ENCODE peak calls at places on chromosomes 4 and X, in nine cellular contexts. L is WERI-Rb-1; H is dorsolateral prefrontal cortex; X is NB4; Q is endothelial cell of umbilical vein; Y is AG09309; M is astrocyte of the cerebellum; T is CD8-positive, alpha-beta T cell; F is fibroblast of lung. D is an unnamed sample.

GRCh38 chr4:19227701-19228100 is 1024.0 kb upstream of the SLIT2 start:
- DNase-seq in L (no peak), H (no peak), X (no peak), Q (no peak), Y (peak; percentile 29), M (no peak), T (no peak), F (peak; percentile 8), D (no peak)

GRCh38 chrX:1453390-1453783 is 678 bp upstream of the ASMTL start:
- DNase-seq in L (no peak), H (no peak), X (no peak), Q (no peak), Y (no peak), M (no peak), T (no peak), F (no peak), D (no peak)

GRCh38 chrX:65697915-65698796 is 30.7 kb downstream of the MSN start:
- DNase-seq in L (no peak), H (no peak), X (peak; percentile 93), Q (peak; percentile 55), Y (no peak), M (no peak), T (peak; percentile 46), F (peak; percentile 50), D (no peak)

GRCh38 chr4:142528433-142528832 is 317.7 kb downstream of the INPP4B start:
- DNase-seq in L (no peak), H (no peak), X (no peak), Q (no peak), Y (no peak), M (no peak), T (no peak), F (no peak), D (no peak)

GRCh38 chr4:36712013-36712412 is 430.6 kb downstream of the DTHD1 start:
- DNase-seq in L (no peak), H (no peak), X (no peak), Q (no peak), Y (no peak), M (peak; percentile 18), T (no peak), F (no peak), D (peak; percentile 42)

GRCh38 chrX:48818866-48819265 is 7.4 kb upstream of the ERAS start:
- DNase-seq in L (no peak), H (no peak), X (no peak), Q (no peak), Y (no peak), M (no peak), T (no peak), F (no peak), D (no peak)

GRCh38 chr4:119587796-119588195 is 40.8 kb downstream of the PDE5A start:
- DNase-seq in L (no peak), H (no peak), X (peak; percentile 67), Q (no peak), Y (no peak), M (no peak), T (no peak), F (peak; percentile 30), D (no peak)

GRCh38 chr4:76457885-76458284 is 22.9 kb downstream of the SHROOM3 start:
- DNase-seq in L (no peak), H (no peak), X (no peak), Q (no peak), Y (no peak), M (no peak), T (no peak), F (peak; percentile 18), D (no peak)

DNA sequence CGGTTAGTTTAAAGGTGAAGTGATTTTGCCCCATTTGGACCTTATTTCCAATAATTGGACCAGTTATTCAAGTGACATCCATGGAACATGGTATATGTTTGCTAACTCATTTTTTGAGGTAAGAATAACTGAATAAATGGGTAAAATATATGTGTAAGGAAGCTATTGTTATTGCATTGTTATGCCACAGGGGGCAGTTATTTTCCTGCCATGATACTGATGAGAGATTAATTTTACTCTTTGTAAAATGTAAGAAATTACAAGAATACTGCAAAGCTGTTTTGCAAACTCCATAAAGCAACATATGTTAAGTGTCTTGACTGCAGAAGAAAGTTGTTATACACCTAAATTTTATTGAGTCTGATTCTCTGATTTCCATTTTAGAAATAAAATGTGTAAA is 114.0 kb downstream of the IL1RAPL1 start:
- DNase-seq in L (no peak), H (no peak), X (no peak), Q (no peak), Y (no peak), M (no peak), T (no peak), F (no peak), D (no peak)
- TF ChIP-seq CTCF in L (no peak), H (no peak), X (no peak), Q (no peak), Y (no peak), M (no peak), T (no peak), F (no peak), D (peak; percentile 18)

GRCh38 chr4:18214656-18215055 is 193.1 kb upstream of the LCORL start:
- DNase-seq in L (no peak), H (no peak), X (no peak), Q (no peak), Y (no peak), M (no peak), T (no peak), F (no peak), D (no peak)

GRCh38 chr4:18209448-18209847 is 187.9 kb upstream of the LCORL start:
- DNase-seq in L (no peak), H (no peak), X (no peak), Q (no peak), Y (no peak), M (no peak), T (no peak), F (no peak), D (no peak)

DNA sequence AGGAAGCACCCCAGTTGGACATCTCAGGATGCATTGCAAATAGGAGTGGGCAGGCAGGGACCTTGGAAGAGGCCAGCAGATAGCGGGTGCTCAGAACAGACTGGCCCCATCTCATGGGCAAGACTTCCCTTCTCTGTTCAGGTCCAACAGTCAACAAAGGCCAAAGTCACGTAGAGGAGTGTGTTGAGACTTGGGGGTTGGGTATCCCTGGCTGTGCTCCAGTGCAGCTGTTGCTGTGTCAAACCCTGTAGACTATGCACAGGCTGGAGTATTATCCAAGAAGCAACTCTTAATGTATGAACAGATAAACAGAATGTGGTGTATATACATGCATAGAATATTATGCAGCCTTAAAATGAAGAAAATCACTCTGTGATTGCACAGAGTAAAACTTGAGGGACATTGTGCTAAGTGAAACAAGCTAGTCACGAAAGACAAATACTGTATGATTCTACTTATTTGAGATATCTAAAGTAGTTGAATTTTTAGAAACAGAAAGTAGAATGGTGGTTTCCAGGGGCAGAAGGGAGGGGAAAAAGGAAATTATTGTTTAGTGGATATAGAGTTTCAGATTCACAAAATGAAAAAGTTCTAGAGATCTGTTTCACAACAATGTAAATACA is 192.1 kb upstream of the LCORL start:
- DNase-seq in L (no peak), H (no peak), X (no peak), Q (no peak), Y (no peak), M (no peak), T (no peak), F (no peak), D (no peak)
- H3K4me3 ChIP-seq in L (no peak overlapping the region), H (no peak overlapping the region), X (no peak overlapping the region), Q (no peak overlapping the region), Y (no peak overlapping the region), M (no peak overlapping the region), T (no peak overlapping the region), F (no peak overlapping the region), D (no peak overlapping the region)

GRCh38 chrX:38717871-38718270 is 83.4 kb upstream of the MID1IP1 start:
- DNase-seq in L (peak; percentile 11), H (no peak), X (peak; percentile 51), Q (peak; percentile 4), Y (no peak), M (no peak), T (no peak), F (peak; percentile 3), D (peak; percentile 4)
- TF ChIP-seq CTCF in L (peak; percentile 73), H (no peak), X (peak; percentile 42), Q (peak; percentile 52), Y (peak; percentile 63), M (peak; percentile 49), T (no peak), F (peak; percentile 56), D (peak; percentile 68)

GRCh38 chr4:41877020-41877796 is 58.0 kb upstream of the TMEM33 start:
- DNase-seq in L (no peak), H (no peak), X (no peak), Q (no peak), Y (no peak), M (no peak), T (no peak), F (no peak), D (no peak)

GRCh38 chr4:41878991-41879491 is 56.2 kb upstream of the TMEM33 start:
- DNase-seq in L (no peak), H (no peak), X (no peak), Q (no peak), Y (no peak), M (no peak), T (no peak), F (no peak), D (no peak)

GRCh38 chr4:41880022-41880837 is 55.0 kb upstream of the TMEM33 start:
- DNase-seq in L (no peak), H (no peak), X (no peak), Q (no peak), Y (no peak), M (no peak), T (no peak), F (no peak), D (no peak)

GRCh38 chr4:41879552-41879951 is 55.7 kb upstream of the TMEM33 start:
- DNase-seq in L (no peak), H (no peak), X (no peak), Q (no peak), Y (no peak), M (no peak), T (no peak), F (no peak), D (no peak)

GRCh38 chr4:41878170-41878941 is 56.9 kb upstream of the TMEM33 start:
- DNase-seq in L (no peak), H (no peak), X (no peak), Q (no peak), Y (no peak), M (no peak), T (no peak), F (no peak), D (no peak)
- H3K4me3 ChIP-seq in L (no peak overlapping the region), H (no peak overlapping the region), X (no peak overlapping the region), Q (no peak overlapping the region), Y (no peak overlapping the region), M (no peak overlapping the region), T (no peak overlapping the region), F (no peak overlapping the region), D (no peak overlapping the region)